ENCODE peak calls at places on chromosomes 5 and 9, in five cellular contexts. One of them, this sample, is unnamed.

GRCh38 chr5:118687671-118688621 is 300.4 kb downstream of the DTWD2 start:
- DNase-seq in neural progenitor cell: no peak
- DNase-seq in kidney epithelial cell: peak
- DNase-seq in brain microvascular endothelial cell: peak
- DNase-seq in endothelial cell: no peak
- DNase-seq in this sample: no peak

GRCh38 chr9:112648624-112649023 is 69.3 kb downstream of the INIP start:
- DNase-seq in neural progenitor cell: no peak
- DNase-seq in kidney epithelial cell: no peak
- DNase-seq in brain microvascular endothelial cell: no peak
- DNase-seq in endothelial cell: no peak
- DNase-seq in this sample: no peak

GRCh38 chr5:136018814-136019777 is 9.7 kb upstream of the TGFBI start:
- DNase-seq in neural progenitor cell: no peak
- DNase-seq in kidney epithelial cell: no peak
- DNase-seq in brain microvascular endothelial cell: peak
- DNase-seq in endothelial cell: no peak
- DNase-seq in this sample: no peak

GRCh38 chr5:45696206-45696836 is at the start of gene HCN1:
- DNase-seq in neural progenitor cell: peak
- DNase-seq in kidney epithelial cell: peak
- DNase-seq in brain microvascular endothelial cell: peak
- DNase-seq in endothelial cell: peak
- DNase-seq in this sample: peak

GRCh38 chr9:127805620-127806019 is 2.9 kb downstream of the FPGS start:
- DNase-seq in neural progenitor cell: peak
- DNase-seq in kidney epithelial cell: no peak
- DNase-seq in brain microvascular endothelial cell: no peak
- DNase-seq in endothelial cell: peak
- DNase-seq in this sample: peak

GRCh38 chr9:16436545-16436944 is 433.9 kb downstream of the BNC2 start:
- DNase-seq in neural progenitor cell: no peak
- DNase-seq in kidney epithelial cell: no peak
- DNase-seq in brain microvascular endothelial cell: no peak
- DNase-seq in endothelial cell: no peak
- DNase-seq in this sample: no peak

GRCh38 chr5:120454094-120454798 is 9.9 kb upstream of the PRR16 start:
- DNase-seq in neural progenitor cell: peak
- DNase-seq in kidney epithelial cell: peak
- DNase-seq in brain microvascular endothelial cell: peak
- DNase-seq in endothelial cell: no peak
- DNase-seq in this sample: no peak

GRCh38 chr9:111969622-111970021 is 73.0 kb downstream of the UGCG start:
- DNase-seq in neural progenitor cell: peak
- DNase-seq in kidney epithelial cell: no peak
- DNase-seq in brain microvascular endothelial cell: no peak
- DNase-seq in endothelial cell: no peak
- DNase-seq in this sample: no peak

GRCh38 chr9:137494104-137494544 is 35.0 kb upstream of the NSMF start:
- DNase-seq in neural progenitor cell: no peak
- DNase-seq in kidney epithelial cell: no peak
- DNase-seq in brain microvascular endothelial cell: no peak
- DNase-seq in endothelial cell: no peak
- DNase-seq in this sample: no peak

GRCh38 chr5:122332589-122333555 is 20.8 kb downstream of the SNCAIP start:
- DNase-seq in neural progenitor cell: peak
- DNase-seq in kidney epithelial cell: no peak
- DNase-seq in brain microvascular endothelial cell: no peak
- DNase-seq in endothelial cell: no peak
- DNase-seq in this sample: no peak

GRCh38 chr9:123338710-123339665 is 17.0 kb upstream of the CRB2 start:
- DNase-seq in neural progenitor cell: no peak
- DNase-seq in kidney epithelial cell: no peak
- DNase-seq in brain microvascular endothelial cell: peak
- DNase-seq in endothelial cell: no peak
- DNase-seq in this sample: no peak

GRCh38 chr5:52789867-52790266 is 2.2 kb downstream of the ITGA1 start:
- DNase-seq in neural progenitor cell: no peak
- DNase-seq in kidney epithelial cell: no peak
- DNase-seq in brain microvascular endothelial cell: no peak
- DNase-seq in endothelial cell: no peak
- DNase-seq in this sample: no peak

GRCh38 chr5:141094481-141095262 is at the start of gene PCDHB2:
- DNase-seq in neural progenitor cell: peak
- DNase-seq in kidney epithelial cell: no peak
- DNase-seq in brain microvascular endothelial cell: no peak
- DNase-seq in endothelial cell: peak
- DNase-seq in this sample: peak

GRCh38 chr5:5497132-5497748 is 74.8 kb downstream of the ICE1 start:
- DNase-seq in neural progenitor cell: peak
- DNase-seq in kidney epithelial cell: no peak
- DNase-seq in brain microvascular endothelial cell: peak
- DNase-seq in endothelial cell: peak
- DNase-seq in this sample: peak

GRCh38 chr9:72687331-72687730 is 165.9 kb downstream of the TMC1 start:
- DNase-seq in neural progenitor cell: no peak
- DNase-seq in kidney epithelial cell: no peak
- DNase-seq in brain microvascular endothelial cell: no peak
- DNase-seq in endothelial cell: no peak
- DNase-seq in this sample: no peak

GRCh38 chr9:111945216-111945615 is 48.6 kb downstream of the UGCG start:
- DNase-seq in neural progenitor cell: no peak
- DNase-seq in kidney epithelial cell: no peak
- DNase-seq in brain microvascular endothelial cell: peak
- DNase-seq in endothelial cell: no peak
- DNase-seq in this sample: no peak

GRCh38 chr5:7884491-7885273 is 15.7 kb downstream of the MTRR start:
- DNase-seq in neural progenitor cell: no peak
- DNase-seq in kidney epithelial cell: no peak
- DNase-seq in brain microvascular endothelial cell: no peak
- DNase-seq in endothelial cell: no peak
- DNase-seq in this sample: no peak

GRCh38 chr5:72511371-72512178 is 4.4 kb upstream of the ZNF366 start:
- DNase-seq in neural progenitor cell: no peak
- DNase-seq in kidney epithelial cell: no peak
- DNase-seq in brain microvascular endothelial cell: peak
- DNase-seq in endothelial cell: no peak
- DNase-seq in this sample: no peak

GRCh38 chr5:54021413-54022155 is 288.8 kb downstream of the ARL15 start:
- DNase-seq in neural progenitor cell: no peak
- DNase-seq in kidney epithelial cell: no peak
- DNase-seq in brain microvascular endothelial cell: no peak
- DNase-seq in endothelial cell: no peak
- DNase-seq in this sample: no peak

GRCh38 chr9:20872340-20872977 is 159.0 kb downstream of the HACD4 start:
- DNase-seq in neural progenitor cell: peak
- DNase-seq in kidney epithelial cell: peak
- DNase-seq in brain microvascular endothelial cell: peak
- DNase-seq in endothelial cell: no peak
- DNase-seq in this sample: no peak

GRCh38 chr5:104800440-104801048 is 1238.0 kb upstream of the NUDT12 start:
- DNase-seq in neural progenitor cell: peak
- DNase-seq in kidney epithelial cell: no peak
- DNase-seq in brain microvascular endothelial cell: no peak
- DNase-seq in endothelial cell: peak
- DNase-seq in this sample: no peak
- TF ChIP-seq CTCF in neural progenitor cell: peak
- TF ChIP-seq CTCF in kidney epithelial cell: no peak
- TF ChIP-seq CTCF in brain microvascular endothelial cell: peak
- TF ChIP-seq CTCF in endothelial cell: peak
- TF ChIP-seq CTCF in this sample: no peak

DNA sequence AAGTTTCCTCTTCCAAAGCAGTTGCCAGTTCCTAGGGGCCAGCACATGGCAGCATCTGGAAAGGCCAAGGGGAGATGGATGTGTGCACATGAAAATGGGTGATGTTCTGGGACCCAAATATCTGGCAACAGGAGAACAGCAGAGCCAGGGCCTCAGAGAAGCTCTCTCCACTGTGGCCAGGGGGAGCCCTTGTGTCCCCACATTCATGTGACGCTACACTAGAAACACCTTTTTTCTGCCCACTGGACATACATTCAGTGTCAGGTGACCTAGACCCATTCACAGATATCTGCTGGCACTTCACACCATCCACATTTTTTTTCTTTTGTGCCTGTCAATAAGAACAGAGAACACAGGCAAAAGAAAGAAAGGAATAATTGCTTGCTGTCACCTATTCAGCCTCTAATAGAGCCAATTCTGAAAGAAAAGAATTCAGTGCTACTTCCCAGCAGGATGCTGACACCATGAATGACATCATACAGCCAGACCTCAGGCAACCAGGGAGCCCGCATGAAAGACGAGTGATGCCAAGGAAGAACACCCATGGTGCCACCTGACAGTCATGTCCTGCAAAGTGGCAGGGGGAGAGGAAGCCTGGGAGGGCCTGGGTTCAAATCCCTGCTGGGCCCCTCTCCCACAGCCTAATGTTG is 205.1 kb upstream of the TAS2R1 start:
- DNase-seq in neural progenitor cell: peak
- DNase-seq in kidney epithelial cell: no peak
- DNase-seq in brain microvascular endothelial cell: no peak
- DNase-seq in endothelial cell: peak
- DNase-seq in this sample: peak
- TF ChIP-seq CTCF in neural progenitor cell: peak
- TF ChIP-seq CTCF in kidney epithelial cell: no peak
- TF ChIP-seq CTCF in brain microvascular endothelial cell: no peak
- TF ChIP-seq CTCF in endothelial cell: no peak
- TF ChIP-seq CTCF in this sample: no peak

GRCh38 chr9:34331191-34331590 is 1.8 kb downstream of the NUDT2 start:
- DNase-seq in neural progenitor cell: no peak
- DNase-seq in kidney epithelial cell: no peak
- DNase-seq in brain microvascular endothelial cell: no peak
- DNase-seq in endothelial cell: no peak
- DNase-seq in this sample: no peak

GRCh38 chr9:34334916-34335315 is 5.5 kb downstream of the NUDT2 start:
- DNase-seq in neural progenitor cell: no peak
- DNase-seq in kidney epithelial cell: no peak
- DNase-seq in brain microvascular endothelial cell: no peak
- DNase-seq in endothelial cell: no peak
- DNase-seq in this sample: no peak

GRCh38 chr9:34333836-34334235 is 4.5 kb downstream of the NUDT2 start:
- DNase-seq in neural progenitor cell: no peak
- DNase-seq in kidney epithelial cell: no peak
- DNase-seq in brain microvascular endothelial cell: no peak
- DNase-seq in endothelial cell: no peak
- DNase-seq in this sample: no peak

GRCh38 chr9:34334337-34334824 is 5.0 kb downstream of the NUDT2 start:
- DNase-seq in neural progenitor cell: peak
- DNase-seq in kidney epithelial cell: no peak
- DNase-seq in brain microvascular endothelial cell: no peak
- DNase-seq in endothelial cell: no peak
- DNase-seq in this sample: no peak

DNA sequence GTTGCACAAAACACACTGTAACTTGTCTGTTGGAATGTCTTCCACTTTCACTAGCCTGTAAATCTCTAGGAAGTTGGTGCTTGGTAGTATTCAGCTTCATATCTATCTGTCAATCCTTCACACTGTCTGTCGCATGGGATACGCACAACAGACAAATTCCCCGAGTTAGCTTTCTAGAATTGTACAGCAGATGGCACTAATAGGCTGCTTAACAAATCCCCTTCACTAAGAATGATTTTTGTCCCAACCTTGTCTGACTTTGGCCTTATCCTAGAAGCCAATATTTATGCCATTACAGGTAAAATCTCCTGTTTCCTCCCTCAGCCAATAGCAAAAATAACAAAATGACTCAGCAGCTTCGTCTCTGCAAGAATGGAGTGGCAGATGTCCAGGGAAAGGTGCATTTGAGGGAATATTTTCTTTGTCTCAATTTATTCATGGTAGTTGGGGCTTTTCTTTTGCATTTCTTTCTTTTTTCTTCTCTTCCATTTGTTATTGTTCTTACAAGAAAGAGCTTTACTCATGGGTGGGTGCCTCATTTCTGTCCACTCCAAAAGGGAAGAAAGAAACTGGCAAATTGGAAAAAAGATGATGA is 3.1 kb downstream of the NUDT2 start:
- DNase-seq in neural progenitor cell: peak
- DNase-seq in kidney epithelial cell: peak
- DNase-seq in brain microvascular endothelial cell: no peak
- DNase-seq in endothelial cell: peak
- DNase-seq in this sample: no peak
- TF ChIP-seq CTCF in neural progenitor cell: peak
- TF ChIP-seq CTCF in kidney epithelial cell: peak
- TF ChIP-seq CTCF in brain microvascular endothelial cell: peak
- TF ChIP-seq CTCF in endothelial cell: no peak
- TF ChIP-seq CTCF in this sample: peak

DNA sequence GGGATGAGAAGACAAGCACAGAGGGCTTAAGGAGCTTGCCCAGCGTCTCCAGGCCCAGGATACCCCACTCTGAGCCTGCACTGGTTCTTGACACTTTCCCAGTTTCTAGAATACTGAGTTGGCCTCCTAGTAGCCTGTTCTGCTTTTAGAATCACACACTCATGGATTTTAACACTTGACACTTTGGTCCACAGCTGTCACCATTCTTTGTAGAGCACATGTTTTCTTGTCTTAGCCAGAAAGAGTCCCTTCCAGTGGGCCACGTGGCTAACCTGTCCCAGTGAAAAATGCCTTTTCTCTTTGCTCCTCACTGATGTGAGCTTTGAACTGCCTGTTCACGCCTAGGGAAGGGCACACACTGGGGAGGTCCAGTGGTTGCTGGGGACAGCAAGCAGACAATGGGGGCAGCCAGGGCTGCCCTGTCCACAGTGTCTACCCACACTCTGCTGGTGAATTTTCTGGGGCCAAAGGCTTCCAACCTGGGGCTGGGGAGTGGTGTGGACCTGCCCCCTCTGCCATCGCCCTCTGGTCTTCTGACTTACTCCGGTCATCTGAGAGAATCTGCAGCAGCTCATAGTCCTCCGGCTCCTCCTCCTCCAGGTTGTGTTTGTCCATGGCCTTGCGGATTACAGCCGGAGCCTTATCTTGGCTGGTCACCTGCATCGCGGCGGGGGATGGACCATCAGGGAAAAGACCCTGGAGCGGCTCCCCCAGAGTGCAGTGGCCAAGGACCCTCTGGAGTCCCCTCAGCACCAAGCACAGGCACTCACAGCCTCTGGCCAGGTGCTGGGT is 21.1 kb downstream of the RALGDS start:
- DNase-seq in neural progenitor cell: no peak
- DNase-seq in kidney epithelial cell: no peak
- DNase-seq in brain microvascular endothelial cell: no peak
- DNase-seq in endothelial cell: no peak
- DNase-seq in this sample: no peak
- TF ChIP-seq CTCF in neural progenitor cell: no peak
- TF ChIP-seq CTCF in kidney epithelial cell: no peak
- TF ChIP-seq CTCF in brain microvascular endothelial cell: no peak
- TF ChIP-seq CTCF in endothelial cell: no peak
- TF ChIP-seq CTCF in this sample: no peak

DNA sequence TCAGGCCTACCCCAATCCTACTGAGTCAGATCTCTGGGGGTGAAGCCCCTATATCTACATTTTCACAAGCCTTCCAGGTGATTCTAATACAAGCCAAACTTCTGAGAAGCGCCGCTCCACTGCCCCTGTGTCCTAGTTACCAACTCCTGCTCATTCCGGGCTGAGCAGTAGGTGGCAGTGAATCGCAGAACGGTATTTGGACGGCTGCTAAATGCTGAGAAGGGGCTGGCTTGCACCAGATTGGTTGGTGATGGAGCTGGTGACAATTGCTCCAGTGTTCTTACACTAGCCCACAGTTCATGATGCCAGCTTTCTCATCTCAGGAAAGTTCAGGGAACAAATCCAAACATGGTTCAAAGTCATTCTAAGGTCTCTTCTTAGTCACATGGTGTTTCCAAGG is 31.1 kb upstream of the FGF1 start:
- DNase-seq in neural progenitor cell: peak
- DNase-seq in kidney epithelial cell: no peak
- DNase-seq in brain microvascular endothelial cell: peak
- DNase-seq in endothelial cell: peak
- DNase-seq in this sample: peak
- TF ChIP-seq CTCF in neural progenitor cell: peak
- TF ChIP-seq CTCF in kidney epithelial cell: peak
- TF ChIP-seq CTCF in brain microvascular endothelial cell: peak
- TF ChIP-seq CTCF in endothelial cell: no peak
- TF ChIP-seq CTCF in this sample: peak

This sample was measured in nephron progenitor cell.